ENCODE peak calls at places on chromosome 20, in six cellular contexts. V is astrocyte of the spinal cord, Q is adrenal gland, N is heart left ventricle, L is tibial artery, A is small intestine. S is an unnamed sample.

GRCh38 chr20:19673575-19673974 is 84.5 kb upstream of the RIN2 start:
- DNase-seq in V (no peak), Q (peak), N (no peak), L (no peak), A (no peak), S (no peak)

GRCh38 chr20:48629960-48630315 is 197.9 kb downstream of the PREX1 start:
- DNase-seq in V (no peak), Q (no peak), N (no peak), L (no peak), A (no peak), S (no peak)

GRCh38 chr20:44583179-44583578 is 800 bp downstream of the PKIG start:
- DNase-seq in V (no peak), Q (no peak), N (no peak), L (no peak), A (no peak), S (no peak)

GRCh38 chr20:48604426-48604825 is 223.4 kb downstream of the PREX1 start:
- DNase-seq in V (no peak), Q (no peak), N (no peak), L (no peak), A (no peak), S (no peak)

GRCh38 chr20:3209946-3210317 is 634 bp downstream of the ITPA start:
- DNase-seq in V (peak), Q (no peak), N (no peak), L (no peak), A (peak), S (no peak)

GRCh38 chr20:3461191-3461874 is 9.5 kb upstream of the ATRN start:
- DNase-seq in V (peak), Q (no peak), N (no peak), L (no peak), A (no peak), S (peak)

GRCh38 chr20:44495802-44496481 is 20.3 kb downstream of the TTPAL start:
- DNase-seq in V (peak), Q (no peak), N (no peak), L (no peak), A (no peak), S (no peak)

GRCh38 chr20:48614593-48615274 is 213.1 kb downstream of the PREX1 start:
- DNase-seq in V (no peak), Q (no peak), N (no peak), L (no peak), A (no peak), S (no peak)

GRCh38 chr20:8601542-8601912 is 467.4 kb upstream of the PLCB4 start:
- DNase-seq in V (no peak), Q (no peak), N (no peak), L (no peak), A (no peak), S (no peak)

GRCh38 chr20:3245711-3246110 is 6.7 kb upstream of the SLC4A11 start:
- DNase-seq in V (no peak), Q (no peak), N (no peak), L (no peak), A (no peak), S (no peak)

GRCh38 chr20:29448806-29449470 is 1808.5 kb upstream of the DEFB115 start:
- DNase-seq in V (no peak), Q (no peak), N (no peak), L (no peak), A (no peak), S (no peak)

DNA sequence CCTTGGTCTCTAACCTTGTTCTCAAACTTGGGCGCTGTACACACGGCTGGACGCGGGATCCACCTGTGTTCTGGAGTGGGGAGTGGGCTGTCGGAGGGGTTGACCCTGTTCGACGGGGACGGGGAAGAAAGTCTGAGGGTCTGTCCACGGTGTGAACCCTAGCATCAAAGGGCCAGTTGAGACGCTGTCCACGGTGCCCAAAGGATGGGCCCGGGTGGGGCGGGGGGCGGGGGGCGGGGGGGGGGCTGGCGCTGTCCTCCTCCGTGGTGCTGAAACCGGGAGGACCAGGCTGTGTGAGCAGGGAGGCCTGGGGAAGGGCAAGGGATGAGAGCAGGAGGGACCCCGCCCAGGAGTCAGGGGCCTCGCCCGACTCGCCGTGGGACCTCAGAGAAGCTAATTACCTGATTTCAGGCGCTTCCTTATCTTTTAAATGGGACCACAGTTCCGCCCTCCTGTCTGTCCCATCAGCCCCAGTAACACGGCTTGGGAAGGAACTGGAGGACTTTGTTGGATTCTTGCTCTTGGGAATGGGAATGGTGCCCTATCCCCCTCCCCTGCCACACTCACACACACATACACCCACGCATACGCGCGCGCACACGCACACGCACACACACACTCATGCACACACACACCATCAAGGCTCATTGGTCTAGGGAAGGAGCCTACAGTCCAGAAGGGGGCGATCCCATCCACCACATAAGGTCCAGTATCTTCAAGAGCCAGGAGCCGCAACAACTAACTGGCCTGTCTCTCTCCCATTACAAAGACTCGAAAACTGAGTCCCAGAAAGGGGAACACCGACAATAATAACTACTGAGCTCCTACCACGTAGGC is 1.0 kb upstream of the VSTM2L start:
- DNase-seq in V (peak), Q (peak), N (no peak), L (no peak), A (peak), S (peak)
- H3K4me3 ChIP-seq in V (peak), Q (no peak), N (peak), L (no peak), A (no peak), S (no peak)

GRCh38 chr20:56765172-56766073 is 136.3 kb downstream of the TFAP2C start:
- DNase-seq in V (no peak), Q (no peak), N (no peak), L (no peak), A (no peak), S (no peak)
- H3K4me3 ChIP-seq in V (no peak), Q (no peak), N (no peak), L (no peak), A (no peak), S (no peak)

DNA sequence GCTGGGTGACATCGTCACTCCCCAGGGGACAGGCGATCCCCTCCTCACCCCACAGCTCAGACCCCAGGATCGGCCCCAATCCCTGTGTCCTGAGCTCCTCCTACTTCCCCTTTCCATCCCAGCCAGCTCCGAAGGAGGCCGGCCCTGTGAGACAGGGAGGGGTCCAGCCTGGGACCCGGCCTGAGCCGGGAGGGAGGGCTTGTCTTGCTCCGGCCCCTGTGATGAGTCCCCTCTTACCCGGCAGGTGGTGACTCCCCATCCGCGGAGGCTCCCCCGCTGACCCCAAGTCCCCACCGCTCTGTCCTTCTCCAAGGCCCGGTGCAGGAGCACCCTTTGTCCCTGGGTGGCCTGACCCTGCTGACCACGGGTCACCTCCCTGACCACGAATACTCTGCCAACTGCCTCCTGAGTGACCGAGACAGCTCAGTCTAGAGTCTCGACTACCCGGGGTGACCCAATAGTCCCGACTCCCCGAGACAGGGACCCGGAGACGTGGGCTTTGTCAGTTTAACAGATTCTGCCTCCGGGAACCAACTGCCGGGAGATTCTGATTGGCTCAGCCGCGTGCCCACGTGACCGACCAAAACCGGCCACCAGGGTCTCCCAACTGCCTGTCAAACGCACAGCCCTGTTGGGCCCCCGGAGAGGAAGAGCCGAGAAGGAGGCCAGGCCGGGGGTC is 187.4 kb upstream of the PROKR2 start:
- DNase-seq in V (peak), Q (peak), N (peak), L (peak), A (peak), S (peak)
- H3K4me3 ChIP-seq in V (peak), Q (no peak), N (peak), L (peak), A (peak), S (peak)

DNA sequence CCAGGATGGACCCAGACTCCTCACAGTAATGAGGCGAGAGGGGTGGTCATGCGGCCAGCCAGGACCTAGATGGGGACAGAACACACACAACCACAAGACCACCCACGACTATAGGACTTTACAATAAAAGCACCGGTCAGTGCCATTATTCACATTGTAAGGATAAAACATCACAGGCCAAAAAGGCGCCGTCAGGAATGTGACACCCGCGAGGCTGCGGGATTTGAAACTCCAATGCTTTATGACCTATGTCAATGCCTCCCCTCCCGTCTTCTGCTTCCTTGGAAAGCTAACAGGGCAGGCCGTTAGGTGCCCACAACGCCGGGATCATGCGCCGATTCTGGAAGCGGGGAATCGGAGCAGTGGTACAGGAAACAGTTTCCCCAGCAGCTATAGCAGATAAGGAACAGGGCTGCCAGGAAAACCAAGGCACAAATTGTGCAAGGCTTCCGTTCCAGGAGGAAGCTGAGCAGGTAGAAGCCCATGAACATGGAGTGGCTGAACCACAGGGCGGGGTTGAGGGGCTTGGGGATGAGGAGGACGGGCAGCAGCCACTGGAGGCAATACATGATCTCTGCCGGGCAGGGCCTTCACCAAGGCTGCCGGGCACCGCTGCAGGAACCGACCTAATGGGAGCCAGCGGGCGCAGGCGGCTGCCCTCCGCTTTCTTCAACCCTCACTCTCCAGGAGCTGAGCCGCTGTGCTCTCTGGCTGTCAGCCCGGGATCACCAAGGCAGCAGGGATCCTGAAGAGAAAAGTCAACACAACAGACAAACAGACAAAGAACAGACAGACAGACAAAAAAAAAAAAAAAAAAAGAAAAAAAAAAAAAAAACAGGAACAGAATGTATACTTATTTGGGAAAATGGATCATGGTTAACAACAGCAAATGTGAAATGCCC is 2.2 kb upstream of the NNAT start:
- DNase-seq in V (peak), Q (peak), N (no peak), L (peak), A (no peak), S (peak)
- H3K4me3 ChIP-seq in V (no peak), Q (no peak), N (no peak), L (no peak), A (no peak), S (no peak)

GRCh38 chr20:57558614-57559285 is 2.2 kb upstream of the PCK1 start:
- DNase-seq in V (no peak), Q (no peak), N (no peak), L (no peak), A (peak), S (no peak)
- H3K4me3 ChIP-seq in V (no peak), Q (no peak), N (no peak), L (no peak), A (no peak), S (no peak)

GRCh38 chr20:46562373-46563169 is 12.1 kb upstream of the OCSTAMP start:
- DNase-seq in V (peak), Q (peak), N (no peak), L (peak), A (peak), S (peak)

GRCh38 chr20:46563848-46564197 is 13.4 kb upstream of the OCSTAMP start:
- DNase-seq in V (no peak), Q (no peak), N (no peak), L (no peak), A (no peak), S (peak)

GRCh38 chr20:46566125-46566524 is 15.7 kb upstream of the OCSTAMP start:
- DNase-seq in V (no peak), Q (no peak), N (no peak), L (no peak), A (no peak), S (peak)

GRCh38 chr20:46563170-46563847 is 12.9 kb upstream of the OCSTAMP start:
- DNase-seq in V (no peak), Q (no peak), N (no peak), L (no peak), A (no peak), S (peak)

DNA sequence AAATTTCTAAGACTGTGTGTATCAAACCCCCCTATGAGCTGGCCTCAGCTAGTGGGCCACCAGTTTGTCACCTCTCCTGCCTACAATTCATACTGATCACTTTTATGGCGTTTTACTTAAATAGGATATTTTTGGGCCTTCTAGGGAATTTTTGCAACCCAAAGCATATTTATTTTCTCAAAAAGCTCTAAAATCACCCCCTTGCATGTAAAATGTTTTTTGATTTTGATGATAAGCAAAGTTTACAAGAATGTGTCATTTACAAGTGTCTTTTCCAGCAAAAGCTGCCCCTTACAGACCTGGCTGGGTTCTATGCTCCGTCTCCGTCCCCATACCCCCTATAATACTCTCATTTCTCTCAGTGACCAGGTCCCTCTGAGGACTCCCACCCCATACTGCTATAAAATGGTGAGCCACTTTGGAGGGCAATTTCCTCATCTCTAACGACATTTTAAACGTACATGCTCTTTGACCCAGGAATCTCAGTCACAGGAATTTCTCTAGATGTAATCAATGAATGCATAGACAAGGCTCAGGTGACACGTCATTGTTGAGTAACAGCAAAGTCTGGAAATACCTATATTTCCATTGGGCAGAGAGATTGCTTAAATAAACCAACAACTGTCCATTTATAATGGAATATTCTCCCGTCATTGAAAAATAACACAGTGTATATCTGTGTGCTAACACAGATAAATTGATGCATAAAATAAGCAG is 13.9 kb upstream of the OCSTAMP start:
- DNase-seq in V (no peak), Q (no peak), N (no peak), L (no peak), A (peak), S (no peak)
- H3K4me3 ChIP-seq in V (no peak), Q (no peak), N (no peak), L (no peak), A (no peak), S (no peak)

GRCh38 chr20:49647509-49647908 is 66.2 kb downstream of the B4GALT5 start:
- DNase-seq in V (peak), Q (no peak), N (no peak), L (no peak), A (no peak), S (no peak)

GRCh38 chr20:49644980-49645565 is 68.6 kb downstream of the B4GALT5 start:
- DNase-seq in V (no peak), Q (no peak), N (no peak), L (no peak), A (no peak), S (no peak)

GRCh38 chr20:49642808-49643207 is 70.9 kb downstream of the B4GALT5 start:
- DNase-seq in V (no peak), Q (no peak), N (no peak), L (no peak), A (no peak), S (no peak)

GRCh38 chr20:49646528-49646927 is 67.2 kb downstream of the B4GALT5 start:
- DNase-seq in V (no peak), Q (no peak), N (no peak), L (no peak), A (no peak), S (no peak)

DNA sequence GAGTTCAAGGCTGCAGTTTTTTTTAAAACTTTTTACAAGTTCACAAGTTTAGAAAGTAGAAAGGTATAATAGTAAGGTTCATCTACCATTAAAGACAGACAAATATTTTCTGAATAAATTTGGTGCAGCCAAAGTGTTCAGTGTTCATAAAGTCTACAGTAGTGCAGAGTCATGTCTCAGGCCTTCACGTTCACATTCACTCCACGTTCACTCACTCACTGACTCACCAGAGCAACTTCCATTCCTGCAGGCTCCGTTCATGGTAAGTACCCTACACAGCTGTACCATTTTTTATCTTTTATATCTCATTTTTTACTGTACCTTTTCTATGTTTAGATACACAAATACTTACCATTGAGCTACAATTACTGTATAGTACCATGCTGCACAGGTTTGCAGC is 67.6 kb downstream of the B4GALT5 start:
- DNase-seq in V (peak), Q (no peak), N (no peak), L (no peak), A (no peak), S (no peak)
- H3K4me3 ChIP-seq in V (no peak), Q (no peak), N (no peak), L (no peak), A (no peak), S (no peak)